ENCODE peak calls at places on chromosomes 16 and 17, in six cellular contexts. B is cardiac muscle cell; D is left colon; L is A172; I is RCC 7860; F is activated CD4-positive, CD25-positive, alpha-beta regulatory T cell treated with anti-CD3 and anti-CD28 coated beads, Interleukin-2, amount 50 U/mL, for 16 hours. G is an unnamed sample.

GRCh38 chr17:68794636-68795503 is 160.3 kb downstream of the ABCA8 start:
- DNase-seq in B (peak; percentile 79), D (no peak), L (peak; percentile 8), I (no peak), F (no peak), G (no peak)

GRCh38 chr17:60163108-60163784 is 13.5 kb downstream of the CA4 start:
- DNase-seq in B (no peak), D (no peak), L (no peak), I (no peak), F (no peak), G (peak; percentile 5)

GRCh38 chr16:14286381-14287230 is 215.5 kb downstream of the MRTFB start:
- DNase-seq in B (no peak), D (no peak), L (no peak), I (no peak), F (no peak), G (no peak)

GRCh38 chr16:72939247-72939646 is 108.7 kb downstream of the ZFHX3 start:
- DNase-seq in B (peak; percentile 76), D (peak; percentile 61), L (peak; percentile 21), I (peak; percentile 6), F (no peak), G (peak; percentile 39)

GRCh38 chr17:47231334-47231733 is 22.2 kb downstream of the MYL4 start:
- DNase-seq in B (no peak), D (no peak), L (no peak), I (no peak), F (no peak), G (no peak)

GRCh38 chr17:59762022-59762825 is 54.8 kb downstream of the VMP1 start:
- DNase-seq in B (peak; percentile 76), D (no peak), L (peak; percentile 75), I (peak; percentile 82), F (no peak), G (peak; percentile 71)

GRCh38 chr17:70552230-70552981 is 383.1 kb downstream of the KCNJ2 start:
- DNase-seq in B (peak; percentile 65), D (no peak), L (peak; percentile 37), I (peak; percentile 32), F (no peak), G (peak; percentile 58)

GRCh38 chr17:71883258-71883657 is 237.6 kb upstream of the SOX9 start:
- DNase-seq in B (no peak), D (no peak), L (no peak), I (no peak), F (no peak), G (no peak)

GRCh38 chr17:2025220-2025621 is at the start of gene RTN4RL1:
- DNase-seq in B (peak; percentile 63), D (peak; percentile 39), L (peak; percentile 62), I (no peak), F (peak; percentile 38), G (peak; percentile 41)

GRCh38 chr16:69761983-69762842 is at the start of gene WWP2:
- DNase-seq in B (peak; percentile 73), D (peak; percentile 72), L (peak; percentile 58), I (peak; percentile 64), F (peak; percentile 61), G (peak; percentile 59)

GRCh38 chr16:51523400-51523799 is 372.3 kb upstream of the SALL1 start:
- DNase-seq in B (peak; percentile 28), D (no peak), L (peak; percentile 34), I (no peak), F (no peak), G (no peak)

GRCh38 chr17:61251939-61252865 is 147.4 kb upstream of the TBX2 start:
- DNase-seq in B (peak; percentile 100), D (peak; percentile 87), L (peak; percentile 71), I (no peak), F (no peak), G (peak; percentile 98)

GRCh38 chr16:84007946-84008345 is 34.6 kb downstream of the SLC38A8 start:
- DNase-seq in B (no peak), D (no peak), L (no peak), I (no peak), F (no peak), G (no peak)

GRCh38 chr17:45852535-45853297 is 8.0 kb downstream of the SPPL2C start:
- DNase-seq in B (peak; percentile 69), D (peak; percentile 32), L (peak; percentile 45), I (peak; percentile 26), F (peak; percentile 30), G (peak; percentile 62)

GRCh38 chr17:882827-883585 is 96.6 kb downstream of the NXN start:
- DNase-seq in B (peak; percentile 63), D (peak; percentile 71), L (no peak), I (no peak), F (no peak), G (peak; percentile 62)

GRCh38 chr17:57665128-57665527 is 80.0 kb downstream of the CCDC182 start:
- DNase-seq in B (no peak), D (no peak), L (no peak), I (no peak), F (no peak), G (no peak)

GRCh38 chr17:82492647-82493516 is 26.6 kb upstream of the FOXK2 start:
- DNase-seq in B (peak; percentile 54), D (no peak), L (peak; percentile 84), I (peak; percentile 70), F (no peak), G (peak; percentile 49)

GRCh38 chr16:27633721-27634120 is 83.8 kb downstream of the KATNIP start:
- DNase-seq in B (no peak), D (no peak), L (no peak), I (no peak), F (no peak), G (no peak)

GRCh38 chr16:2816751-2817495 is at the start of gene PRSS21:
- DNase-seq in B (no peak), D (no peak), L (no peak), I (no peak), F (no peak), G (no peak)

GRCh38 chr17:56159764-56160394 is 6.6 kb downstream of the ANKFN1 start:
- DNase-seq in B (no peak), D (no peak), L (no peak), I (no peak), F (no peak), G (no peak)

GRCh38 chr16:9225527-9226316 is 134.3 kb downstream of the HAPSTR1 start:
- DNase-seq in B (peak; percentile 2), D (no peak), L (peak; percentile 16), I (no peak), F (no peak), G (no peak)

GRCh38 chr17:37576281-37576680 is 32.9 kb downstream of the SYNRG start:
- DNase-seq in B (peak; percentile 18), D (no peak), L (no peak), I (no peak), F (no peak), G (no peak)

GRCh38 chr17:1087381-1088241 is 90.7 kb downstream of the TIMM22 start:
- DNase-seq in B (no peak), D (peak; percentile 80), L (peak; percentile 82), I (peak; percentile 72), F (no peak), G (no peak)

GRCh38 chr17:39972271-39972670 is 8.3 kb upstream of the PSMD3 start:
- DNase-seq in B (no peak), D (no peak), L (no peak), I (no peak), F (no peak), G (no peak)

GRCh38 chr17:75271233-75271954 is 363 bp upstream of the MIF4GD start:
- DNase-seq in B (peak; percentile 74), D (peak; percentile 68), L (peak; percentile 54), I (peak; percentile 63), F (peak; percentile 76), G (peak; percentile 53)

GRCh38 chr16:740459-740763 is 386 bp downstream of the CIAO3 start:
- DNase-seq in B (no peak), D (no peak), L (no peak), I (no peak), F (no peak), G (no peak)

G was measured in H4.